ENCODE peak calls at places on chromosome 13, in six cellular contexts. H, G, C, A, P and M are unnamed samples.

GRCh38 chr13:113076681-113077401 is 28.8 kb upstream of the F7 start:
- DNase-seq in H (no peak), G (no peak), C (no peak), A (no peak), P (no peak), M (no peak)

GRCh38 chr13:50386527-50387123 is 371.4 kb downstream of the KCNRG start:
- DNase-seq in H (no peak), G (no peak), C (no peak), A (peak), P (no peak), M (peak)

GRCh38 chr13:80337706-80338105 is 3.2 kb downstream of the SPRY2 start:
- DNase-seq in H (no peak), G (no peak), C (no peak), A (no peak), P (no peak), M (no peak)

GRCh38 chr13:82636119-82636518 is 1246.2 kb downstream of the SLITRK1 start:
- DNase-seq in H (no peak), G (no peak), C (no peak), A (no peak), P (no peak), M (peak)

GRCh38 chr13:27822873-27823311 is 30.6 kb downstream of the GSX1 start:
- DNase-seq in H (peak), G (no peak), C (no peak), A (peak), P (no peak), M (no peak)

GRCh38 chr13:107271226-107271625 is 703.3 kb upstream of the ARGLU1 start:
- DNase-seq in H (no peak), G (no peak), C (no peak), A (peak), P (no peak), M (peak)

GRCh38 chr13:36454962-36455361 is 22.7 kb downstream of the CCNA1 start:
- DNase-seq in H (no peak), G (no peak), C (no peak), A (no peak), P (no peak), M (peak)

GRCh38 chr13:60267498-60268202 is 103.9 kb upstream of the DIAPH3 start:
- DNase-seq in H (peak), G (no peak), C (no peak), A (peak), P (peak), M (no peak)

GRCh38 chr13:43356566-43356965 is 333.2 kb downstream of the DNAJC15 start:
- DNase-seq in H (no peak), G (no peak), C (no peak), A (no peak), P (no peak), M (no peak)

GRCh38 chr13:37386276-37386675 is 212.3 kb downstream of the POSTN start:
- DNase-seq in H (no peak), G (no peak), C (no peak), A (no peak), P (no peak), M (no peak)

GRCh38 chr13:26540319-26540718 is 17.2 kb upstream of the WASF3 start:
- DNase-seq in H (no peak), G (no peak), C (no peak), A (no peak), P (no peak), M (no peak)

GRCh38 chr13:26658491-26658890 is 101.0 kb downstream of the WASF3 start:
- DNase-seq in H (no peak), G (no peak), C (no peak), A (peak), P (no peak), M (no peak)

GRCh38 chr13:87274209-87274819 is 396.9 kb upstream of the SLITRK5 start:
- DNase-seq in H (peak), G (no peak), C (no peak), A (peak), P (peak), M (peak)

GRCh38 chr13:98174995-98175394 is 2.1 kb downstream of the RNF113B start:
- DNase-seq in H (no peak), G (no peak), C (no peak), A (no peak), P (no peak), M (peak)

GRCh38 chr13:113129480-113129879 is 6.9 kb downstream of the F10 start:
- DNase-seq in H (no peak), G (no peak), C (no peak), A (no peak), P (no peak), M (no peak)

GRCh38 chr13:33450956-33451709 is 165.6 kb upstream of the STARD13 start:
- DNase-seq in H (no peak), G (no peak), C (no peak), A (no peak), P (no peak), M (no peak)

GRCh38 chr13:48578516-48579166 is 45.8 kb upstream of the RCBTB2 start:
- DNase-seq in H (peak), G (no peak), C (no peak), A (no peak), P (no peak), M (no peak)
- H3K27ac ChIP-seq in H (no peak), G (no peak), C (peak), A (no peak), P (no peak), M (no peak)

DNA sequence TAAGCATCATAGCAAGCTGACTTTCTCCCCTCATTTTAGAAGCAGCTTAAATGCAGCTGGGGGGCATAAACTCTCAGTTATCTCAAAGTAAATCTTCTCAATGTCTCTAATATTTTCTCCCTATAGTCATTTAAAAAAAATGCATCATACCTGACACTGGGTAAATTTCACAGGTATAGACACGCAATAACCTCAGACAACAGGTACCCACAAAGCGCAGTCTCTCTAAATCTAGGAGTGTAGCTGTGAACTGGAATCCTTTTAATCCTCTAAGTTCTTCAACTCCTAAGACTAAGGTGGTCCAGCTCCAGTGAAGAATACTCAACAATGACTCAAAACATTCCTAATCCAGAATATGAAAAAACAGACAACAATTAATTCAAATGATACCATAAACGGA is 141.2 kb downstream of the MYCBP2 start:
- DNase-seq in H (no peak), G (no peak), C (no peak), A (no peak), P (no peak), M (no peak)
- H3K27ac ChIP-seq in H (no peak), G (no peak), C (no peak), A (no peak), P (no peak), M (no peak)

GRCh38 chr13:99656092-99656745 is 154.9 kb downstream of the TM9SF2 start:
- DNase-seq in H (peak), G (peak), C (peak), A (peak), P (peak), M (peak)
- H3K27ac ChIP-seq in H (peak), G (no peak), C (no peak), A (no peak), P (peak), M (peak)

DNA sequence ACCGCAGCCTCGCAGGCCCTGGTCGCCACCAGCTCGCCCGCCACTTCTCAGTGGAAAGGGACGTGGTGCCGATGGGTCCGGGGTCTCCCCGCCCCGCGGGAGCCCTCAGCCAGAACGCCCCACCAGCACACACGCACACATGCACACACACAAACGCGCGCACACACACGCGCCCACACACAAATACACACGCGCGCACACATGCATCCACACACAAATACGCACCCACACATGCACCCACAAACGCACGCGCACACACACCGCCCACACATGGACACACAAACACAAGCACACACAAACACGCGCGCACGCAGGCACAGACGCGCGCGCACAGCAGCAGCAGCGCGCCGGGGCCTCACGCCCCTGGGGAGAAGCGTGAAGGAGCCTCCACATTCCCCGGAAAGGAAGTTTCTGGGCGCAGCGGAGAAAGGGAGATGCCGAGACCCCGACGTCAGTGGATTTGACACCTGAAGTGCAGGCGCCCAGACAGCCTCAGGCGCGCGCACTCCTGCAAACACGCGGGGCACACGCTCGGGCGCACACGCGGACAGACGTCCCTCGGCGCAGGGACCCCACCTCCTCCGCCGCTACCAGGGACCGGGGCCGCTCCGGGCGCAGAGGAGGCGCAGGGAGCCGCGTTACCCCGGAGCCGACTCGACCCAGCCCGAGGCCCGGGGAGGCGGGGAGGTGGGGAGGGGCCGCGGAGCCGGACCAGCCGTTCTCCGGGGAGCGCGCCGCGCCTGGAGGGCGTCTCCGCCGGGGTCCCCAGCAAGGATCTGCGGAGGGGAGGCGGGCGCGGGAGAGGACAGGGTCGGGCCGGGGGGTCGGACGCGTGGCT is 623 bp downstream of the RASA3 start:
- DNase-seq in H (peak), G (no peak), C (no peak), A (peak), P (peak), M (peak)
- H3K27ac ChIP-seq in H (peak), G (peak), C (peak), A (no peak), P (peak), M (peak)

DNA sequence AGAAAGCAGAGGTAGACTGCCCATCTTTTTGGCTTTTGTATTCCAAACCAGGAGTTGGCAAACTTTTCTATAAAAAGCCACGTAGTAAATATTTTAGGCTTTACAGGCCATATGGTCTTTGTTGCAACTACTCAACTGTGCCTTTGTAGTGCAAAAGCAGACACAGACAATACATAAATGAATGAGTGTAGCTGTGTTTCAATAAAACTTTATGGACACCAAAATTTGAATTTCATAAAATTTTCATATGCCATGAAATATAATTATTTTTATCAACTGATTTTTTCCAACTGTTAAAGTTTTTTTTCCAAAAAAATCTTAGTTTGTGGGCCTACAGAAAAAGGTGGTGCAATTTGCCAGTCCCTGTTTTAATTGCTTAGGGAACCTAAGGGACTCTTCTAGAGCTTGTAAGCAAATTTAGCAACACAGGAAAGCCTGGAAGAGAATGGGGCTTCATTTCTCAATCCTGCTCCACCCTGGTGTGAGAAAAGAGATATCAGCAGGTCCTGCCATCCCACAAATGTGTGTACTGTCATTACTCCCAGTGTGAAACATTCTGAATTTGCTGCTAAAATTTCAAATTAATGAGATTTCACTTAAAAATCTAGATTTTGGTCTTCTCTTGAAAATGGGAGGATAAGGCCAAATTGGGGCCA is 194.2 kb downstream of the RGCC start:
- DNase-seq in H (no peak), G (no peak), C (no peak), A (no peak), P (no peak), M (no peak)
- H3K27ac ChIP-seq in H (no peak), G (no peak), C (no peak), A (no peak), P (no peak), M (no peak)

DNA sequence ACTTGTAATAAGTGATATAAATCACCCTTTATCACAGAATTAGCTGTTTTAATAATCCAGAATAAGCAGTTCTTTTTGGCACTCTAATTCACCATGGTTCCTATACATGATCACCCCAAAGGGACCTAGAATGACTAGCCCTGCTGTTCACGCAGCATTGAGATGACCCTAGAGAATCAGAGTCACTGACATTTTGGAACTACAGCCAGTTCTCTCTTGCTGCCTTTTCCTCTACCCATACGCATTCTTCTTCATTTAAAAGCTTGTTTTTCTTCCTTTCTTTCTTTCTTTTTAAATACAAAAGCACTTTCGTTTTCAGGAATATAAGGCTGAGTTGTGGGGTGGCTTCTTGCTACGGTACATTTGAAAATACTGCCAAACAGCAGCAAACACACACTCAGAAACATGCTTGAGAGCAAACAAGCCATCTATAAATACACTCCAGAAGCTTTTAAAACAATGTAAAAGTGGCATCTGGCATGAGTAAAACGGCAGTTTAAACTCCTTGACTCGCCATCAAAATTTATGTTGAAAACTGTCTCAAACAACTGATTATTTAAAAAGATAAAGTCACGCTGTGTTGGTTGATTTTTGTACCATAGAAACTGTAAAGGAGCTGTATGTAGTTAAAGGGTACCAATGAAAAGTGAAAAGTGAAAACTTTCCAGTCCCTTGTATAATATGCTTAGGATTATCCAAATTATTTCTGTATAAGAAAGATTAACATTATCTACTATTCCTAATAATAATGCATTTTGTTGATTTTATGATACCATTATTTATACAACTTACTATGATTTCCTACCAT is 95.6 kb downstream of the PCDH9 start:
- DNase-seq in H (peak), G (no peak), C (no peak), A (no peak), P (no peak), M (no peak)
- H3K27ac ChIP-seq in H (no peak), G (peak), C (no peak), A (no peak), P (no peak), M (no peak)

GRCh38 chr13:73230714-73231113 is 171.9 kb downstream of the KLF5 start:
- DNase-seq in H (no peak), G (no peak), C (no peak), A (no peak), P (no peak), M (no peak)
- H3K27ac ChIP-seq in H (no peak), G (no peak), C (no peak), A (no peak), P (no peak), M (no peak)

DNA sequence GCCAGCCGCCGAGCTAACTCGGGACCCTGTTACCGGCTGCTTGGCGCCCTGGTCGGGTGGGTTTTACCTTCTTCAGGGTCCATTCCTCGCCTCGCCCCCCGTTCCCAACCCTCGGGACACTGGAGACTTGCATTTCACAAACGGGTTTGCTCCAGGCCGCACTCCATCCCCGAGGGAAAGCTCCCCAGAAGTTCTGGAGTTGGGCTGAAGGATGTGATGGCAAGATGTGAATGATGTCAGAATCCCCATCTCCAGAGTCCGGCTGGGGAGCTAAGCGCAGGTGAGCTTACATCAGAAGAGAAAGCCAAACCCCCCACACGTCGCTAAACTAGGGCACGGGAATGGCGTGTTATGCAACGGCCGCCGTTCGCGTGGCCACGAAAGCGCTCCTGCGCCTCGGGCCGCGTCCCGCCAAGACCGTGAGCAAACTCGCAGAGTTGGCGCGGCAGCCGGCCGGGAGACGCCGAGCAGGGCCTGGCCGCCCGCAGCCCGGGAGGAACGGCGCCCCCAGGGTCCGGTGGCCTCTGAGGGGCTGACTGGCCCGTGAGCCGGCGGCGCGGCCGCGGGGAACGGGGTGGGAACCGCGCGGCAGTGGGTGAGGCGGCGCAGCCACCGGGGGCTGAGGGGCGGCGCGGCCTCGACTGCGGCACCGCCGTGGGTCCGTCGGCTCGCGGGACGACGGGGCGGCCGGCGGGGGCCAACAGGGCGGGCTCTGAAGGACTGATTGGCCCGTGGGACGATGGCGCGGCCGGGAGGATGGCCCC is 1.1 kb downstream of the LATS2 start:
- DNase-seq in H (no peak), G (no peak), C (no peak), A (peak), P (peak), M (peak)
- H3K27ac ChIP-seq in H (no peak), G (no peak), C (peak), A (peak), P (no peak), M (peak)

GRCh38 chr13:44368599-44369368 is 4.8 kb upstream of the SERP2 start:
- DNase-seq in H (no peak), G (no peak), C (no peak), A (no peak), P (no peak), M (no peak)

GRCh38 chr13:44371421-44371820 is 2.2 kb upstream of the SERP2 start:
- DNase-seq in H (no peak), G (no peak), C (no peak), A (no peak), P (no peak), M (no peak)

GRCh38 chr13:44373601-44374347 is at the start of gene SERP2:
- DNase-seq in H (peak), G (no peak), C (no peak), A (peak), P (no peak), M (peak)

GRCh38 chr13:44374348-44374712 is 706 bp downstream of the SERP2 start:
- DNase-seq in H (no peak), G (no peak), C (no peak), A (no peak), P (no peak), M (no peak)

DNA sequence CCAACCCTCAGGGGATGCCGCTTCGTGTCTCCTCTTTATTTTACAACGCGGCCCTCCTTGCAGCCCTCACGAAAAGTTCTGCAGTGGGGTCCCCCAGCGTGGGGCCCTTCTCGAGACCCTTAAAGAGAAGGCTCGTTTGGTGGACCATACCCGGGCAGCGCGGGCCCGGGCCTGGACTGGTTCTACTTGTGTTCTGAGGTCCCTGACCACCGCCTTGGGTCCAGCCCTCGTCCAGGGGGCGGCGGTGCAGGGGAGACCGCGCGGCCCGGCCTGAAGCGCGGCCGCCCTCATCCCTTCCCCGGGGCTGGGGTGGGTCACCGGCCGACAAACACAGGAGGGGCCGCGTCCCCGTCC is 400 bp upstream of the SERP2 start:
- DNase-seq in H (no peak), G (no peak), C (no peak), A (no peak), P (no peak), M (no peak)
- H3K27ac ChIP-seq in H (no peak), G (peak), C (no peak), A (no peak), P (no peak), M (no peak)